ENCODE peak calls at places on chromosomes 1 and 21, in nine cellular contexts. O is HCT116, G is neural progenitor cell, A is OCI-LY7, I is hepatocyte, C is GM23248, R is GM23338, J is PC-3, U is MM.1S. E is an unnamed sample.

GRCh38 chr1:60571811-60572210 is 498.2 kb upstream of the C1orf87 start:
- DNase-seq in U (no peak), R (no peak), O (no peak), A (no peak), J (peak), I (no peak), C (no peak), G (no peak), E (no peak)

GRCh38 chr1:153032677-153033308 is 1.8 kb downstream of the SPRR1B start:
- DNase-seq in J (peak), G (peak), U (peak), A (peak), O (peak), R (peak), C (peak), I (no peak), E (peak)

GRCh38 chr1:107794571-107794970 is 170.4 kb downstream of the VAV3 start:
- DNase-seq in O (no peak), R (no peak), I (no peak), A (no peak), C (no peak), G (peak), U (no peak), J (no peak), E (no peak)

GRCh38 chr1:230215049-230215448 is 148.0 kb downstream of the GALNT2 start:
- DNase-seq in A (no peak), I (peak), C (peak), G (peak), J (peak), O (no peak), U (no peak), R (peak), E (no peak)

GRCh38 chr1:88935522-88936222 is 44.3 kb upstream of the GTF2B start:
- DNase-seq in A (peak), G (peak), R (peak), U (peak), O (peak), C (peak), J (peak), I (peak), E (peak)

GRCh38 chr1:233673947-233674431 is 60.1 kb downstream of the KCNK1 start:
- DNase-seq in I (peak), O (no peak), G (no peak), R (no peak), U (no peak), A (no peak), C (no peak), J (no peak), E (no peak)

GRCh38 chr1:22876359-22877111 is 96.1 kb downstream of the LACTBL1 start:
- DNase-seq in J (peak), R (peak), C (peak), I (peak), U (no peak), A (no peak), G (peak), O (no peak), E (no peak)

GRCh38 chr1:155334980-155335379 is 14.3 kb downstream of the RUSC1 start:
- DNase-seq in O (no peak), G (no peak), I (no peak), R (no peak), A (no peak), C (peak), U (no peak), J (no peak), E (no peak)

GRCh38 chr21:40841524-40842196 is 5.3 kb downstream of the DSCAM start:
- DNase-seq in I (peak), C (no peak), U (peak), J (peak), G (peak), A (no peak), R (peak), O (no peak), E (peak)

GRCh38 chr1:234755449-234755863 is 145.5 kb upstream of the IRF2BP2 start:
- DNase-seq in U (no peak), J (no peak), O (no peak), R (no peak), A (no peak), I (peak), G (no peak), C (peak), E (no peak)

GRCh38 chr1:39524171-39524570 is 32.7 kb downstream of the BMP8A start:
- DNase-seq in R (no peak), J (no peak), U (no peak), O (no peak), A (peak), C (no peak), I (no peak), G (no peak), E (no peak)

GRCh38 chr1:228445524-228445866 is 28.8 kb upstream of the TRIM17 start:
- DNase-seq in A (no peak), C (no peak), I (no peak), O (no peak), R (no peak), U (no peak), G (no peak), J (no peak), E (no peak)

GRCh38 chr1:201637282-201638076 is 98.6 kb downstream of the NAV1 start:
- DNase-seq in I (peak), C (peak), U (no peak), O (no peak), J (no peak), G (no peak), R (no peak), A (no peak), E (peak)

GRCh38 chr1:217528271-217528670 is 102.6 kb downstream of the GPATCH2 start:
- DNase-seq in I (no peak), R (no peak), A (no peak), C (peak), G (no peak), O (no peak), J (peak), U (no peak), E (no peak)

GRCh38 chr1:27519341-27520258 is 29.6 kb upstream of the WASF2 start:
- DNase-seq in C (no peak), G (peak), I (no peak), O (no peak), U (no peak), J (no peak), R (no peak), A (no peak), E (peak)

GRCh38 chr1:58887059-58887458 is 103.2 kb upstream of the JUN start:
- DNase-seq in J (no peak), I (no peak), A (no peak), C (peak), O (no peak), G (no peak), R (no peak), U (no peak), E (no peak)

DNA sequence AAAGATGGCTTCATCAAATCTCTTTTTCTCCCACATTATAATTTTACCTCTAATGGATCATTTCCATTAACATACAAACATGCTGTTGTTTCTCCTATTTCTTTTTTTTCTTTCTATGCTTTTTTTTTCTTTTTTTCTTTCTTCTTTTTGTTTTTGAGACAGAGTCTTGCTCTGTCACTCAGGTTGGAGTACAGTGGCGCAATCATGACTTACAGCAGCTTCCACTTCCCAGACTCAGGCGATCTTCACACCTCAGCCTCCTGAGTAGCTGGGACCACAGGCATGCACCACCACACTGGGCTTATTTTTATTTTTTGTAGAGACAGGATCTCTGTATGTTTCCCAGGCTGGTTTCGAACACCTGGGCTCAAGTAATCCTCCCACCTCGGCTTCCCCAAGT is 32.2 kb upstream of the OPRD1 start:
- DNase-seq in U (no peak), I (no peak), A (no peak), J (no peak), R (no peak), C (no peak), G (no peak), O (no peak), E (no peak)
- TF ChIP-seq EZH2phosphoT487 in U (no peak), I (no peak), A (no peak), J (no peak), R (no peak), C (no peak), G (no peak), O (no peak), E (no peak)

GRCh38 chr21:46089285-46089684 is 8.6 kb upstream of the COL6A2 start:
- DNase-seq in A (no peak), U (no peak), C (no peak), I (no peak), G (no peak), J (no peak), R (no peak), O (no peak), E (no peak)
- TF ChIP-seq EZH2phosphoT487 in A (no peak), U (no peak), C (no peak), I (no peak), G (no peak), J (no peak), R (no peak), O (no peak), E (no peak)

GRCh38 chr1:162570718-162571117 is 9.2 kb downstream of the UAP1 start:
- DNase-seq in U (no peak), G (no peak), C (no peak), R (no peak), J (no peak), O (no peak), A (no peak), I (no peak), E (no peak)
- TF ChIP-seq EZH2phosphoT487 in U (no peak), G (no peak), C (no peak), R (no peak), J (no peak), O (no peak), A (no peak), I (no peak), E (no peak)

GRCh38 chr1:20632386-20632785 is 872 bp upstream of the PINK1 start:
- DNase-seq in O (no peak), R (no peak), G (no peak), J (no peak), A (no peak), C (no peak), I (no peak), U (no peak), E (no peak)

GRCh38 chr1:20634065-20634593 is 871 bp downstream of the PINK1 start:
- DNase-seq in O (no peak), C (peak), R (peak), A (peak), J (no peak), I (peak), U (no peak), G (peak), E (no peak)

GRCh38 chr1:20630730-20631129 is 2.5 kb upstream of the PINK1 start:
- DNase-seq in I (no peak), C (no peak), G (no peak), A (no peak), O (no peak), U (no peak), R (no peak), J (no peak), E (no peak)

GRCh38 chr1:20634594-20635084 is 1.4 kb downstream of the PINK1 start:
- DNase-seq in O (no peak), I (peak), C (peak), A (no peak), J (peak), U (no peak), G (peak), R (peak), E (peak)

DNA sequence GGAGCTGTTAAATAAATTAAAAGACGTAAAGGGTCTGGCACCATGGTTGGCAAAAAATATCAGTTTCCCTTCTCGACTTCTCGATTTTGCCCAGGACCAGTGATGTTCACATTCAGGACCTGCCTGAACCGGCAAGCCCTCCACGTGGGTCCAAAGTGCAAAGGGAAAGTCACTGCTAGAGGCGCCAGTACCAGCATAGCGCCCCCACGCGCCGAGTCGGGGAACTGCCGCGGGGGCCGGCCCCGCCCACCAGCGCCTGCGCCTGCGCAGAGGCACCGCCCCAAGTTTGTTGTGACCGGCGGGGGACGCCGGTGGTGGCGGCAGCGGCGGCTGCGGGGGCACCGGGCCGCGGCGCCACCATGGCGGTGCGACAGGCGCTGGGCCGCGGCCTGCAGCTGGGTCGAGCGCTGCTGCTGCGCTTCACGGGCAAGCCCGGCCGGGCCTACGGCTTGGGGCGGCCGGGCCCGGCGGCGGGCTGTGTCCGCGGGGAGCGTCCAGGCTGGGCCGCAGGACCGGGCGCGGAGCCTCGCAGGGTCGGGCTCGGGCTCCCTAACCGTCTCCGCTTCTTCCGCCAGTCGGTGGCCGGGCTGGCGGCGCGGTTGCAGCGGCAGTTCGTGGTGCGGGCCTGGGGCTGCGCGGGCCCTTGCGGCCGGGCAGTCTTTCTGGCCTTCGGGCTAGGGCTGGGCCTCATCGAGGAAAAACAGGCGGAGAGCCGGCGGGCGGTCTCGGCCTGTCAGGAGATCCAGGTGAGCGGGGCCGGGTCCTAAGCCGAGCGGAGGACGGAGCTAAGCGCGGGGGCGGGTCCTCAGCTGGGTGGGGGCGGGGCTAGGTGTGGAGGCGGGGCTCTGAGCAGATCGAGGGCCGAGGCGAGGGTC is at the start of gene PINK1:
- DNase-seq in J (peak), G (peak), O (peak), A (peak), I (peak), C (peak), R (peak), U (peak), E (peak)
- TF ChIP-seq EZH2phosphoT487 in J (no peak), G (no peak), O (no peak), A (no peak), I (no peak), C (no peak), R (no peak), U (no peak), E (no peak)

GRCh38 chr1:231679109-231679508 is 52.5 kb downstream of the DISC1 start:
- DNase-seq in C (no peak), U (no peak), R (peak), I (no peak), J (no peak), G (no peak), O (no peak), A (no peak), E (peak)

GRCh38 chr1:231686384-231686783 is 59.8 kb downstream of the DISC1 start:
- DNase-seq in J (no peak), G (no peak), C (no peak), O (no peak), A (no peak), I (no peak), R (no peak), U (no peak), E (no peak)

GRCh38 chr1:231682761-231683160 is 56.2 kb downstream of the DISC1 start:
- DNase-seq in G (no peak), U (no peak), C (no peak), A (no peak), R (no peak), J (no peak), I (no peak), O (no peak), E (no peak)

GRCh38 chr1:231684333-231685244 is 58.0 kb downstream of the DISC1 start:
- DNase-seq in J (no peak), R (no peak), C (no peak), G (no peak), O (no peak), I (no peak), A (no peak), U (no peak), E (no peak)

DNA sequence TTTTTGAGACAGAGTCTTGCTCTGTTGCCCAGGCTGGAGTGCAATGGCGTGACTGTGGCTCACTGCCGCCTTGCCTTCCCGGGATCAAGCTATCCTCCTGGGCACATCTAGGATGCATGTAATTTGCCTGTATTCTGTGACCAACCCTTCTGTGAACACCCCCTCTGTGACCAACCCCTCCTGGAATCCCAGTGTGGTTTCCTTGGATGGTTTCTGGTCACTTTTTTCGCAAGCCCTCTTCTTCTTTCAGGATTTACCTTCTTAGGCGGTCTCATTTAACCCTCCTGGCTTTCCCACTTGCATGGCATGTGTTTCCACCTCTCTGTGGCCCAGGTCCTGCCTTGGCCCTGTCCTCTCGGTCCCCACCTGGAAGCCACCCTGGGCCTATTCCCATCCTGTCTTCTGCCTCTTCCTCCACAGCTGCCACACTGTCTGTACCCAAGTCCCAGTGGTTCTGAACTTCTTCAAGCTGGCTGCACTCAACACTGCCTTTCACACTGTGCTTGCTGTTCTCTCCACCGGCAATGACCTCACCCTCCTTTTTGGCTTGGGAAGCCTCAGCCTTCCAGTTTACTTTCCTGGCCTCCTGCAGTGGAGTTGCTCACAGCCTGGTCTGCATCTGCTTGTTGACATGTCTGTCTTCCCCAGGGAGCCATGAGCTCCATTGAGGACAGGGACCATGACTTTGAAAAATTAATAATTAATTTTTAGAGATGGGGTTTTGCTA is 57.0 kb downstream of the DISC1 start:
- DNase-seq in J (no peak), A (no peak), R (no peak), O (no peak), G (no peak), C (no peak), U (no peak), I (no peak), E (no peak)
- TF ChIP-seq EZH2phosphoT487 in J (no peak), A (no peak), R (no peak), O (no peak), G (no peak), C (no peak), U (no peak), I (no peak), E (no peak)

DNA sequence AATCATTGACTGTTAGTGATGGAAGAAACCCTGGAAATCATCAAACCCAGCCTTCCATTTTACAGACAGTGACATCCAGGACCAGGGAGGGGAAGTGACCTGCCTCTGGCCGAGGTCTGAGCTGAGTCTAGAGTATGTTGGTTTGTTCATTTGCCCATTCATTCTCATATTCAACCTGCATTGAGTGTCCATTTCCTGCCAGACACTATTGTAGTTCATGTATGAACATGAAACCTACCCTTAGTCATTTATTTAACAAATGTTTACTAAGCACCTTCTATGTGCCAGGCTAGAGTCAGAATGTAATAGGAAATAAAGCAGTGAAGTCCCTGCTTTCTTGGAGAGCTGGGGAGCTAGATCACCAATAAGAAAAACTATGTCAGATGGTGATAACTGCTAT is 51.3 kb downstream of the KCND3 start:
- DNase-seq in G (no peak), R (no peak), C (no peak), U (no peak), J (no peak), A (no peak), O (no peak), I (no peak), E (no peak)
- TF ChIP-seq EZH2phosphoT487 in G (no peak), R (no peak), C (no peak), U (no peak), J (no peak), A (no peak), O (no peak), I (no peak), E (no peak)

DNA sequence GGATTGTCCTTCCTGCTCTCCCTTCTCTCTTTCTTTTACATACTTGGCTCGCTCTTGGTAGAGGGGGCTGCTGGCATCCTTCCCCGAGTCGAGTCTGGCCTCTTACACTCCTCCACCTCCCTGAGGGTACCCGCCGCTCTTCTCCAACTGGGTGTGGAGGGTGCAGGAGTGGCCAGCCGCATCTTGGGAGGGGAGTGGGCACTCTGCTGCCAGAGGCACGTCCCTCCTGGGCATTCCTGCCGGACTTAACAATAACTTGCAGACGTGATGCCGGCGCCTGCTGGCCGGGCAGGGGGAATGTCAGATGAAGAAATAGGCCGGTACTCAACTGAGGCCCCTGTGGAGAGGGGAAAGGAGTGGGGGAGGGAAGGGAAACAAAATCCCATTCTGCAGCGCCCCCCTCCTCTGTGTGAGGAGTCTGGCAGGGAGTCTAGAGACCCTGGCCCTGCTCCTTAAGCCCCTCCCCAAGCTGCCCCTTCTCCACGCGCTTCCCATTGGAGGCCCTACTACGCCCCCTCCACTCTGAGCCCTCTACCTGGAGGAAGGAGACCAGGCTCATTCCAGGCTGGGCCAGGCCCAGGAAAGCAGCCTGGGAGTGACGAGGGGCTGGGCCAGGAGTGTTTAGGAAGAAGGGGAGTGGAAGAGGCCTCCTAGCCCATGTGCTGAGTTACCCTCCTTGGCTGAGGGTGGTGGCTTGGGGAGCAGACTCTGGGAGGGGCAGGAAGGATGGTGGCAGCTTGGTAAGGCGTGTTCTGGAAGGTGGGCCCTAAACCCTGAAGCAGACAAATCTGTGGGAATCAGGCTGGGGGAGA is 1.8 kb downstream of the ATP2B4 start:
- DNase-seq in I (peak), U (no peak), J (no peak), G (peak), C (peak), R (peak), O (no peak), A (no peak), E (no peak)
- TF ChIP-seq EZH2phosphoT487 in I (no peak), U (no peak), J (no peak), G (no peak), C (no peak), R (no peak), O (no peak), A (no peak), E (no peak)

E was measured in SK-N-SH.